ENCODE peak calls at places on chromosomes 2 and 18, in eight cellular contexts. G, R, N, O, H, U, S and I are unnamed samples.

GRCh38 chr2:58620127-58620526 is 379.0 kb upstream of the FANCL start:
- DNase-seq in G (no peak), R (no peak), N (no peak), O (no peak), H (no peak), U (peak), S (no peak), I (peak)

GRCh38 chr18:23487738-23488625 is 15.3 kb upstream of the RMC1 start:
- DNase-seq in G (no peak), R (no peak), N (peak), O (no peak), H (no peak), U (peak), S (no peak), I (no peak)

GRCh38 chr18:28044036-28044435 is 132.9 kb downstream of the CDH2 start:
- DNase-seq in G (no peak), R (no peak), N (no peak), O (no peak), H (no peak), U (no peak), S (no peak), I (no peak)

GRCh38 chr2:113876503-113877387 is 13.1 kb upstream of the ACTR3 start:
- DNase-seq in G (peak), R (no peak), N (no peak), O (peak), H (peak), U (peak), S (peak), I (no peak)

GRCh38 chr18:69161383-69162028 is 239.2 kb upstream of the DOK6 start:
- DNase-seq in G (peak), R (no peak), N (no peak), O (no peak), H (no peak), U (peak), S (no peak), I (peak)

GRCh38 chr2:21280793-21281192 is 157.0 kb downstream of the TDRD15 start:
- DNase-seq in G (no peak), R (no peak), N (no peak), O (no peak), H (no peak), U (no peak), S (no peak), I (no peak)

GRCh38 chr2:20137884-20138283 is 86.5 kb upstream of the LAPTM4A start:
- DNase-seq in G (no peak), R (no peak), N (no peak), O (no peak), H (no peak), U (no peak), S (no peak), I (no peak)

GRCh38 chr18:10070581-10071000 is 156.8 kb downstream of the VAPA start:
- DNase-seq in G (no peak), R (no peak), N (no peak), O (no peak), H (no peak), U (peak), S (no peak), I (no peak)

GRCh38 chr2:71473346-71474035 is 20.1 kb downstream of the DYSF start:
- DNase-seq in G (no peak), R (no peak), N (no peak), O (peak), H (no peak), U (no peak), S (no peak), I (no peak)

GRCh38 chr2:79320871-79321270 is 161.3 kb upstream of the REG3A start:
- DNase-seq in G (no peak), R (no peak), N (no peak), O (no peak), H (no peak), U (no peak), S (no peak), I (no peak)

GRCh38 chr18:55249572-55249971 is 290.3 kb upstream of the CCDC68 start:
- DNase-seq in G (no peak), R (no peak), N (no peak), O (no peak), H (no peak), U (peak), S (no peak), I (no peak)

GRCh38 chr18:63775166-63775730 is at the start of gene SERPINB7:
- DNase-seq in G (no peak), R (peak), N (no peak), O (no peak), H (no peak), U (peak), S (peak), I (peak)

GRCh38 chr2:135743860-135744259 is 2.2 kb downstream of the UBXN4 start:
- DNase-seq in G (no peak), R (no peak), N (no peak), O (peak), H (no peak), U (no peak), S (no peak), I (no peak)

GRCh38 chr18:31232779-31233424 is 70.2 kb upstream of the DSC1 start:
- DNase-seq in G (no peak), R (no peak), N (no peak), O (no peak), H (no peak), U (no peak), S (no peak), I (no peak)

GRCh38 chr2:6828299-6828584 is 37.5 kb downstream of the CMPK2 start:
- DNase-seq in G (no peak), R (no peak), N (no peak), O (peak), H (no peak), U (peak), S (no peak), I (no peak)

GRCh38 chr2:181959508-181959907 is 26.1 kb upstream of the PPP1R1C start:
- DNase-seq in G (no peak), R (no peak), N (no peak), O (no peak), H (no peak), U (peak), S (no peak), I (no peak)

GRCh38 chr2:207815254-207815653 is 45.5 kb upstream of the FZD5 start:
- DNase-seq in G (no peak), R (no peak), N (no peak), O (no peak), H (no peak), U (no peak), S (no peak), I (no peak)

GRCh38 chr2:70937866-70938579 is 2.3 kb downstream of the ATP6V1B1 start:
- DNase-seq in G (peak), R (no peak), N (no peak), O (no peak), H (no peak), U (no peak), S (peak), I (no peak)

GRCh38 chr2:99622578-99622977 is 132.8 kb upstream of the REV1 start:
- DNase-seq in G (no peak), R (no peak), N (no peak), O (no peak), H (no peak), U (peak), S (no peak), I (no peak)

GRCh38 chr2:241408849-241409248 is 52.8 kb downstream of the FARP2 start:
- DNase-seq in G (no peak), R (no peak), N (no peak), O (no peak), H (no peak), U (no peak), S (no peak), I (no peak)

GRCh38 chr18:51195602-51196115 is 1.8 kb downstream of the MEX3C start:
- DNase-seq in G (peak), R (peak), N (no peak), O (peak), H (no peak), U (peak), S (no peak), I (peak)

GRCh38 chr2:40844353-40845277 is 392.7 kb upstream of the SLC8A1 start:
- DNase-seq in G (peak), R (no peak), N (no peak), O (peak), H (no peak), U (no peak), S (peak), I (no peak)
- H3K27ac ChIP-seq in G (no peak), R (no peak), N (no peak), O (no peak), H (no peak), U (no peak), S (no peak), I (no peak)

DNA sequence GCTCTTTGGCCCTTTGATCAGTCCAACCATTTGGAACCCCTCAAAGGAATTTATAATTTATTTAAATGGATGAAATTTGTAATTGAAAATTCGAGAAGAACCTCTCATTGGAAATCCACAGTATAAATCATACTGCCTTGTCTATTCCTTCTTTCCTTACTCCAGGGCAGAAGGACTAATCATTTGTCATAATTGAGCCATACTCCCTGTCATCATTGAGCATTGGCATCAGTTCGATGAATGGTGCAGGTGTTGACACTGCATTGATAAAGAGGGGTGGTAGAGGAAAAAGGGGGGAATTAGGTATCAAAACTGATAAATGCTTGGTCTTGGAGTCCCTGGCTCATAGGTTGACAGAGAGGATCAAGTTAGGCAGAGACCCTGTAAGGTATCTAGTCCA is 2.0 kb downstream of the VSNL1 start:
- DNase-seq in G (no peak), R (no peak), N (no peak), O (no peak), H (no peak), U (no peak), S (no peak), I (no peak)
- H3K27ac ChIP-seq in G (no peak), R (no peak), N (no peak), O (no peak), H (no peak), U (no peak), S (no peak), I (no peak)

DNA sequence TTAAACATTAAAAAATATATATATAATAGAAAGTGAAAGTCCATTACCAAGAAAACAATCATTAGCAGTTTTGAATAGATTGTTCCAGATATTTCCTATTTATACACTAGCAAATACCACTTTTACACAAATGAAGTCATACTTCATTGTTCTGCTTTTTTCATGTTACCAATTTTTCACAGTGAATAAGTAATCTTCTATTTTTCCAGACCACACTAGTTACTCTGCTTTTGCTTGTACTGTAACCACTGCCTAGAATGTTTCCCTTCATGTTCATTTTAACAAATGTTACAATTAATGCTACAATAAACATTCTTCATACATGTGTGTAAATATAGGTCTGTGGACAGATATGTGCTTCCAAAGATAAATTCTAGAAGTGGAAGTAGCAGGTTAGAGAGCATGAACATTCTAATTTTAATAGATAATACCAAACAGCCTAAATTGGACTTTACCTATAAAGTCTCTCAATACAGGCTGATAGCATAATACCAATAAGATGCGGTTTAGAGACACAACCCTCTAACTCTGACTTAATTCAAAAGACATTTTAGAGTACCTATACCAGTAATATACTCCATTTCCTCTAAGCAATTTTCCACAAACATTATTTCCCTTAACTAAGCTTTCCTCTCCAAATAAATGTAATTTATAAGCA is 17.0 kb downstream of the ITSN2 start:
- DNase-seq in G (no peak), R (no peak), N (no peak), O (no peak), H (no peak), U (no peak), S (no peak), I (no peak)
- H3K27ac ChIP-seq in G (no peak), R (no peak), N (no peak), O (no peak), H (no peak), U (no peak), S (no peak), I (no peak)

GRCh38 chr18:41058351-41059125 is 896.5 kb upstream of the PIK3C3 start:
- DNase-seq in G (no peak), R (no peak), N (no peak), O (no peak), H (no peak), U (peak), S (no peak), I (no peak)

DNA sequence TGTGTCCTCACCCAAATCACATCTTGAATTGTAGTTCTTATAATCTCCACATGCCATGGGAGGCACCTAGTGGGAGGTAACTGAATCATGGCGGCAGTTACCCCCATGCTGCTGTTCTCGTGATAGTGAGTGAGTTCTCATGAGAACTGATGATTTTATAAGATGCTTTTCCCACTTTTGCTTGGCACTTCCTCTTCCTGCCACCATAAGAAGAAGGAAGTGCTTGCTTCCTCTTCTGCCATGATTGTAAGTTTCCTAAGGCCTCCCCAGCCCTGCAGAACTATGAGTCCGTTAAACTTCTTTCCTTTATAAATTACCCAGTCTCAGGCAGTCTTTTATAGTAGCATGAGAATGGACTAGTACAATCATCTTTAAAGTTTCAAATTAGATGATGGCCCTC is 902.4 kb upstream of the PIK3C3 start:
- DNase-seq in G (no peak), R (no peak), N (no peak), O (no peak), H (no peak), U (no peak), S (no peak), I (no peak)
- H3K27ac ChIP-seq in G (no peak), R (no peak), N (no peak), O (no peak), H (no peak), U (no peak), S (no peak), I (no peak)

GRCh38 chr2:177998006-177998405 is 74.6 kb downstream of the PDE11A start:
- DNase-seq in G (no peak), R (no peak), N (no peak), O (no peak), H (no peak), U (peak), S (no peak), I (peak)
- H3K27ac ChIP-seq in G (no peak), R (peak), N (no peak), O (no peak), H (no peak), U (no peak), S (no peak), I (no peak)

GRCh38 chr2:146986161-146986560 is 858.7 kb upstream of the ACVR2A start:
- DNase-seq in G (no peak), R (no peak), N (no peak), O (no peak), H (no peak), U (peak), S (no peak), I (no peak)

GRCh38 chr2:146982393-146982846 is 862.4 kb upstream of the ACVR2A start:
- DNase-seq in G (no peak), R (no peak), N (no peak), O (no peak), H (no peak), U (peak), S (no peak), I (peak)

GRCh38 chr2:146984014-146984413 is 860.8 kb upstream of the ACVR2A start:
- DNase-seq in G (no peak), R (no peak), N (no peak), O (no peak), H (no peak), U (no peak), S (no peak), I (no peak)

GRCh38 chr2:146987996-146988395 is 856.8 kb upstream of the ACVR2A start:
- DNase-seq in G (no peak), R (no peak), N (no peak), O (no peak), H (no peak), U (no peak), S (no peak), I (no peak)

DNA sequence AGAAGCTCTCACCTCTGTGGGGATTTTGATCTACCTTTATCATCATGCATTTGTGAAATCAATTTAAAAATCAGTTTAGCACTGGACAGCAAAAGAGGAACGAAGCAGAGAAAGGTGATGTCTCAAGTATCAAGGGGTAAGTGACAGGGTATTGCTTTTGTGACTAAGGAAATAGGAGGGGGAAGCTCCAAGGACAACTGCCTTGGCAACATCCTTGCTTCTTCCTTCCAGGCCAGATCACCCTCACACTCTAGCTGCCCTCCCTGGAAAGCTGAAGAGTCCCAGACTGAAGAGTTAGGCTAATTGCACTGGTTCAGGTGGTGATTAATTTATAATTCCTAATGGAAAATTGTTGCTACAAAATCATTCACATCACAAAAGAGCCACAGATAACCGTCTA is 859.1 kb upstream of the ACVR2A start:
- DNase-seq in G (no peak), R (no peak), N (no peak), O (no peak), H (no peak), U (no peak), S (no peak), I (no peak)
- H3K27ac ChIP-seq in G (no peak), R (no peak), N (no peak), O (no peak), H (no peak), U (no peak), S (no peak), I (no peak)

DNA sequence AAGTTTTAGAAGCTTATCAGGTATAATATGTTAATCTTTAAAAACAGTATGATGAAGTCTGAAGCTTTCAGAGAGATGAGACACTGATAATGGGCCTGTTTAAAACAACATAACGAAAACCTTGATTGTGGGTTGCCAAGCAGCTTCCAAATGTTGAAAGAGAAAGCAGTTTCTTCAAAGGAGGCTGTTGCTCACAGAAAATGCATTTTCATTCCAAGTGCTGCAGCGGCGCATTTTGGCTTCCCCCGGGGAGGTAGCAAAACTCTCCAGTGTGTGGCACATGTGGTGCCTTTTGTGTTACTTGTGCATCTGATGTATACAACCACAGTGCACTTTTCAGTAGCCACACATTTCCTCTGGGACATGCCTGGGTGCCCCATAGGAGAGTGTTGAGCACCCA is 66.1 kb downstream of the TMEFF2 start:
- DNase-seq in G (no peak), R (no peak), N (no peak), O (no peak), H (no peak), U (peak), S (no peak), I (no peak)
- H3K27ac ChIP-seq in G (no peak), R (no peak), N (no peak), O (no peak), H (no peak), U (no peak), S (no peak), I (no peak)

GRCh38 chr2:172465417-172466334 is 38.3 kb downstream of the ITGA6 start:
- DNase-seq in G (peak), R (peak), N (peak), O (peak), H (peak), U (peak), S (peak), I (peak)

GRCh38 chr2:172462393-172463381 is 35.3 kb downstream of the ITGA6 start:
- DNase-seq in G (no peak), R (no peak), N (no peak), O (no peak), H (no peak), U (no peak), S (no peak), I (no peak)

GRCh38 chr2:172461591-172462392 is 34.4 kb downstream of the ITGA6 start:
- DNase-seq in G (peak), R (peak), N (peak), O (peak), H (peak), U (no peak), S (peak), I (no peak)

GRCh38 chr2:172467382-172467781 is 40.0 kb downstream of the ITGA6 start:
- DNase-seq in G (no peak), R (no peak), N (no peak), O (no peak), H (no peak), U (no peak), S (no peak), I (peak)

DNA sequence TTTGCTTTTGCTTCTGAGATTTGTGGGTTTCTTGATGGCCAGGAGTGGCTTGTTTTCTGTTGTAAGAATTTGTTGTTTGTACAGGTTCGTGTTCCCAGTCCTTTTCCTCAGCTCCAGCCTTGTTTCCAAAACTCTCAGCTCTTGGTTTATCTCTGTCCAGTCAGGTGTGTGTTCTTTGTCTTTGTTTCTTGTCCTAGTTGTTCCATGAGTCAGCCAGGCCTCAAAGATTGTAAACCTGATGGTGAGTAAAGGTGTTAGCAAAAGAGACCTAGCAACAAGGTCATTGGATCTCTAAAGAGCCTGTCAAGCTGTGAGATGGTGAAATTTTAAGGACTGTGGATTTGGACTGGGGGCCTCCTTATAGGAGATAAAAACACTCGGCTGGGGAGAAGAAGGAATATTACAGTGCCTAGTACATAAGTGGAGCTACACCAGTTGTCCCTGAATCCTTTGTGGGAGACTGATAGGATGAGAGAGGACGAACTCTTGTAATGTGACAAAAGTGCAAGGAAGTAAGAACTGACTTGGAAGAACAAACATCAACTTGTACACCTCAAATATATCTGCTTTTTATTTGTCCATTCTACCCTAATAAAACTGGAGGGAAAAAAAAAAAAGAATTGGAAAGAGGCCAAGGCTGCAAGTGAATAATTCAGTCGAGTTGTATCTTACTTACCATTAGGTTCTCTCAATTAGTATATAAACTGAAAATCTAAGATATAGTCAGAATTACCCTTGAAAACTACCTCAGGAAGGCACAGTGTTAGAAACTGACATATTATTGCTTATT is 37.1 kb downstream of the ITGA6 start:
- DNase-seq in G (no peak), R (no peak), N (no peak), O (no peak), H (no peak), U (no peak), S (peak), I (no peak)
- H3K27ac ChIP-seq in G (no peak), R (no peak), N (no peak), O (no peak), H (peak), U (no peak), S (no peak), I (no peak)